ENCODE peak calls at places on chromosome 4, in six cellular contexts. N, F, A, Y, D and E are unnamed samples.
A peak's percentile ranks its signal among the peaks of the same experiment; 100 is the strongest.

GRCh38 chr4:153645183-153645582 is 38.9 kb upstream of the TLR2 start:
- DNase-seq in F (no peak), Y (no peak), D (no peak), A (no peak), N (no peak), E (no peak)

GRCh38 chr4:10421344-10422055 is 35.7 kb downstream of the ZNF518B start:
- DNase-seq in Y (no peak), N (no peak), F (no peak), A (no peak), D (no peak), E (no peak)

GRCh38 chr4:8698341-8699062 is 105.9 kb downstream of the CPZ start:
- DNase-seq in Y (no peak), A (no peak), N (no peak), D (no peak), F (peak; percentile 54), E (no peak)

GRCh38 chr4:14375816-14376215 is 626.5 kb upstream of the CPEB2 start:
- DNase-seq in Y (peak; percentile 54), D (peak; percentile 20), N (no peak), F (no peak), A (no peak), E (no peak)

GRCh38 chr4:47692691-47693090 is 145.2 kb downstream of the CORIN start:
- DNase-seq in Y (no peak), N (no peak), F (no peak), D (no peak), A (no peak), E (no peak)

GRCh38 chr4:118033148-118034060 is 882 bp upstream of the NDST3 start:
- DNase-seq in F (peak; percentile 77), N (no peak), D (peak; percentile 47), Y (peak; percentile 62), A (no peak), E (peak; percentile 20)

GRCh38 chr4:182255421-182256190 is 12.4 kb downstream of the TENM3 start:
- DNase-seq in A (no peak), F (no peak), N (no peak), D (no peak), Y (no peak), E (no peak)

GRCh38 chr4:107253090-107253489 is 217.0 kb upstream of the DKK2 start:
- DNase-seq in A (no peak), N (no peak), Y (peak; percentile 29), D (peak; percentile 21), F (no peak), E (no peak)

GRCh38 chr4:22417408-22417807 is 98.5 kb downstream of the ADGRA3 start:
- DNase-seq in F (no peak), A (no peak), N (no peak), Y (peak; percentile 82), D (peak; percentile 75), E (no peak)

GRCh38 chr4:144582105-144582850 is 63.7 kb upstream of the HHIP start:
- DNase-seq in N (no peak), A (no peak), F (no peak), D (peak; percentile 77), Y (peak; percentile 85), E (no peak)

GRCh38 chr4:54320826-54321320 is 91.8 kb downstream of the PDGFRA start:
- DNase-seq in D (no peak), F (no peak), Y (no peak), N (no peak), A (no peak), E (no peak)

GRCh38 chr4:37977471-37978452 is 17.6 kb downstream of the PTTG2 start:
- DNase-seq in D (peak; percentile 32), A (peak; percentile 81), N (no peak), Y (peak; percentile 64), F (peak; percentile 91), E (peak; percentile 85)
- H3K27ac ChIP-seq in D (peak overlapping the region; percentile 71), A (peak overlapping the region; percentile 70), N (no peak overlapping the region), Y (peak overlapping the region; percentile 63), F (peak overlapping the region; percentile 92), E (peak overlapping the region; percentile 97)

GRCh38 chr4:113809313-113809712 is 47.8 kb upstream of the CAMK2D start:
- DNase-seq in Y (no peak), N (no peak), D (no peak), F (peak; percentile 63), A (no peak), E (no peak)

GRCh38 chr4:113815826-113816225 is 54.3 kb upstream of the CAMK2D start:
- DNase-seq in F (no peak), A (no peak), N (no peak), Y (no peak), D (no peak), E (no peak)

GRCh38 chr4:113810906-113811305 is 49.4 kb upstream of the CAMK2D start:
- DNase-seq in A (no peak), Y (peak; percentile 84), F (no peak), D (peak; percentile 82), N (no peak), E (no peak)

GRCh38 chr4:113806850-113807249 is 45.3 kb upstream of the CAMK2D start:
- DNase-seq in F (no peak), D (no peak), N (no peak), Y (no peak), A (no peak), E (no peak)

GRCh38 chr4:113811329-113811728 is 49.8 kb upstream of the CAMK2D start:
- DNase-seq in N (no peak), Y (peak; percentile 18), D (no peak), F (no peak), A (no peak), E (no peak)
- TF ChIP-seq CTCF in N (no peak), Y (no peak), D (no peak), F (no peak), A (no peak), E (no peak)

GRCh38 chr4:37663552-37663951 is 22.6 kb downstream of the RELL1 start:
- DNase-seq in Y (no peak), F (no peak), N (no peak), D (no peak), A (no peak), E (no peak)

GRCh38 chr4:37665347-37666009 is 20.7 kb downstream of the RELL1 start:
- DNase-seq in F (no peak), Y (no peak), N (no peak), D (no peak), A (no peak), E (no peak)

GRCh38 chr4:37667197-37668100 is 18.7 kb downstream of the RELL1 start:
- DNase-seq in N (no peak), D (no peak), Y (no peak), F (no peak), A (no peak), E (no peak)

GRCh38 chr4:37664696-37665095 is 21.5 kb downstream of the RELL1 start:
- DNase-seq in A (no peak), F (no peak), D (no peak), N (no peak), Y (no peak), E (no peak)

DNA sequence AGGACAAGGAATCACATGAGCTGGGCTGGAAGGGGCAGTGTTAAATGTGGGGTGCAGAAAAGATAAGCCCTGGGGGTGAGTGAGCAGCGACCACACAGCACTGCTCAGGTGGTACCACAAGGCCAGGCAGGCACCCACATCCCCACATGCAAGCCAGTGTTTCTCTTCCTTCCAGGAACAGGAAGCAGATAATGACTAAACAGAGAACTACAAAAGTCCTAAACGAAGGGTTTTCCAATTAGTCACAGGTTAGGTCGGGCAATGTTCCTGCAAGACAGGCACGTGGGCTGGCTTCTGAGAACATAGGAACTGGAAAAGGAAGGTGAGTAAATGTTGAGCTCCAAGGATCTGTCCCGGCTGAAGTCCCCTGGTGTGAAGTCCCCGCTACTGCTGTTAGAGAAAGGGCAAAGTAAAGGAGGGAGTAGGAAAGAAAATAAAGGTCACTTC is 19.5 kb downstream of the RELL1 start:
- DNase-seq in D (peak; percentile 91), A (no peak), F (no peak), Y (peak; percentile 94), N (no peak), E (no peak)
- H3K4me1 ChIP-seq in D (peaks cover 45% of the 10 kb centered on the region), A (peaks cover 12% of the 10 kb centered on the region), F (peaks cover 61% of the 10 kb centered on the region), Y (peaks cover 25% of the 10 kb centered on the region), N (peaks cover 19% of the 10 kb centered on the region), E (peaks cover 52% of the 10 kb centered on the region)

DNA sequence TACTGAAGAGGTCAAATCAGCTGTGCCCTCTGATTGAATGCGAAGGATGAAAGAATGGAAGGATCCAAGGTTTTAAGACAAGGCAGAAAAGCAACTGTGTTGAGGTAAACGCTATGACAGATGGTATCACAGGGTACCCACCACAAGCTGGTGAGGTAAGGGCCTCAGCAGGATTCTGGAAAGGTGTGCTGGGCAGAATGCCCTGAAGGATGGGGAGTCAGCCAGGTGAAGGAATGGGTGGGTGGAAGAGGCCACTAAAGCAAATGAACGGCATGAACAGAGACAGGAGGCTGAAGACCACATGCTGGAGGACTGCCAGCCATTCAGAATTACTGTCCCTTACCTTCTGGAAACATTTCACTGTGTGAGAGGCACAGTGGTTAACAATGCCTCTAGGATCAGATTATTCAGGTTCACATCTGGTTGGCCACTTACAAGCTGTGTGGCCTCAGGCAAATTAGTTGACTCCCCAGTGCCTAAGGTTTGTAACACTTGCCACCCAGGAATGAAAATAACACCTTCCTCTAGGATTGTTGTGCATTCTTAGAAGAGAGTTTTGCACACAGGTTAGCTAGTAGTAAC is 23.5 kb downstream of the GPRIN3 start:
- DNase-seq in Y (no peak), F (no peak), A (no peak), N (no peak), D (no peak), E (no peak)
- H3K27ac ChIP-seq in Y (no peak overlapping the region), F (peak overlapping the region; percentile 49), A (peak overlapping the region; percentile 19), N (no peak overlapping the region), D (no peak overlapping the region), E (peak overlapping the region; percentile 42)

GRCh38 chr4:77938560-77938959 is 75.9 kb downstream of the MRPL1 start:
- DNase-seq in N (no peak), D (no peak), Y (no peak), A (no peak), F (no peak), E (no peak)
- TF ChIP-seq CTCF in N (peak; percentile 26), D (no peak), Y (no peak), A (no peak), F (no peak), E (no peak)

GRCh38 chr4:7131498-7132031 is 60.8 kb upstream of the SORCS2 start:
- DNase-seq in Y (no peak), A (no peak), N (no peak), F (no peak), D (no peak), E (no peak)
- H3K4me1 ChIP-seq in Y (peaks cover 10% of the 10 kb centered on the region), A (no peaks in the 10 kb centered on the region), N (peaks cover 3% of the 10 kb centered on the region), F (peaks cover 8% of the 10 kb centered on the region), D (peaks cover 27% of the 10 kb centered on the region), E (peaks cover 15% of the 10 kb centered on the region)